ENCODE peak calls at places on chromosomes 7 and 10, in seven cellular contexts. One of them, this sample, is unnamed.

GRCh38 chr10:30819306-30820190 is 190.0 kb upstream of the LYZL2 start:
- DNase-seq in kidney epithelial cell: no peak
- DNase-seq in right atrium auricular region: no peak
- DNase-seq in HCEC 1CT: peak; percentile 79
- DNase-seq in SW480: no peak
- DNase-seq in KBM-7: no peak
- DNase-seq in Caco-2: no peak
- DNase-seq in this sample: no peak

GRCh38 chr10:69629897-69630650 is at the start of gene FAM241B:
- DNase-seq in kidney epithelial cell: no peak
- DNase-seq in right atrium auricular region: peak; percentile 57
- DNase-seq in HCEC 1CT: no peak
- DNase-seq in SW480: peak; percentile 63
- DNase-seq in KBM-7: peak; percentile 20
- DNase-seq in Caco-2: peak; percentile 95
- DNase-seq in this sample: no peak

GRCh38 chr7:17559388-17559787 is 260.9 kb downstream of the AHR start:
- DNase-seq in kidney epithelial cell: no peak
- DNase-seq in right atrium auricular region: no peak
- DNase-seq in HCEC 1CT: peak; percentile 68
- DNase-seq in SW480: no peak
- DNase-seq in KBM-7: no peak
- DNase-seq in Caco-2: no peak
- DNase-seq in this sample: no peak

GRCh38 chr10:79146611-79147130 is 77.9 kb downstream of the ZMIZ1 start:
- DNase-seq in kidney epithelial cell: no peak
- DNase-seq in right atrium auricular region: peak; percentile 93
- DNase-seq in HCEC 1CT: no peak
- DNase-seq in SW480: no peak
- DNase-seq in KBM-7: no peak
- DNase-seq in Caco-2: no peak
- DNase-seq in this sample: no peak

GRCh38 chr7:22601812-22602568 is 102.0 kb upstream of the STEAP1B start:
- DNase-seq in kidney epithelial cell: no peak
- DNase-seq in right atrium auricular region: no peak
- DNase-seq in HCEC 1CT: peak; percentile 64
- DNase-seq in SW480: no peak
- DNase-seq in KBM-7: no peak
- DNase-seq in Caco-2: no peak
- DNase-seq in this sample: no peak

GRCh38 chr7:157228864-157229422 is 90.2 kb downstream of the UBE3C start:
- DNase-seq in kidney epithelial cell: no peak
- DNase-seq in right atrium auricular region: no peak
- DNase-seq in HCEC 1CT: peak; percentile 10
- DNase-seq in SW480: peak; percentile 17
- DNase-seq in KBM-7: peak; percentile 43
- DNase-seq in Caco-2: peak; percentile 53
- DNase-seq in this sample: peak; percentile 68

GRCh38 chr7:52758337-52758736 is 277.1 kb upstream of the POM121L12 start:
- DNase-seq in kidney epithelial cell: no peak
- DNase-seq in right atrium auricular region: no peak
- DNase-seq in HCEC 1CT: no peak
- DNase-seq in SW480: no peak
- DNase-seq in KBM-7: no peak
- DNase-seq in Caco-2: no peak
- DNase-seq in this sample: no peak

GRCh38 chr7:35691827-35692307 is 3.1 kb downstream of the HERPUD2 start:
- DNase-seq in kidney epithelial cell: no peak
- DNase-seq in right atrium auricular region: no peak
- DNase-seq in HCEC 1CT: peak; percentile 35
- DNase-seq in SW480: no peak
- DNase-seq in KBM-7: peak; percentile 65
- DNase-seq in Caco-2: peak; percentile 24
- DNase-seq in this sample: peak; percentile 38

GRCh38 chr10:47225186-47225927 is 74.6 kb upstream of the GDF10 start:
- DNase-seq in kidney epithelial cell: no peak
- DNase-seq in right atrium auricular region: peak; percentile 52
- DNase-seq in HCEC 1CT: no peak
- DNase-seq in SW480: no peak
- DNase-seq in KBM-7: no peak
- DNase-seq in Caco-2: no peak
- DNase-seq in this sample: no peak

GRCh38 chr10:132548106-132548823 is 10.7 kb downstream of the INPP5A start:
- DNase-seq in kidney epithelial cell: no peak
- DNase-seq in right atrium auricular region: no peak
- DNase-seq in HCEC 1CT: no peak
- DNase-seq in SW480: no peak
- DNase-seq in KBM-7: no peak
- DNase-seq in Caco-2: no peak
- DNase-seq in this sample: no peak

GRCh38 chr10:89296227-89296648 is 5.6 kb upstream of the IFIT2 start:
- DNase-seq in kidney epithelial cell: no peak
- DNase-seq in right atrium auricular region: no peak
- DNase-seq in HCEC 1CT: peak; percentile 78
- DNase-seq in SW480: no peak
- DNase-seq in KBM-7: peak; percentile 81
- DNase-seq in Caco-2: no peak
- DNase-seq in this sample: no peak

GRCh38 chr7:1977876-1978441 is 254.8 kb downstream of the MAD1L1 start:
- DNase-seq in kidney epithelial cell: no peak
- DNase-seq in right atrium auricular region: no peak
- DNase-seq in HCEC 1CT: no peak
- DNase-seq in SW480: no peak
- DNase-seq in KBM-7: no peak
- DNase-seq in Caco-2: no peak
- DNase-seq in this sample: no peak

GRCh38 chr7:107643407-107643806 is 17.2 kb upstream of the SLC26A4 start:
- DNase-seq in kidney epithelial cell: no peak
- DNase-seq in right atrium auricular region: no peak
- DNase-seq in HCEC 1CT: peak; percentile 88
- DNase-seq in SW480: peak; percentile 66
- DNase-seq in KBM-7: no peak
- DNase-seq in Caco-2: no peak
- DNase-seq in this sample: no peak

GRCh38 chr7:47088329-47089067 is 493.4 kb downstream of the TNS3 start:
- DNase-seq in kidney epithelial cell: no peak
- DNase-seq in right atrium auricular region: no peak
- DNase-seq in HCEC 1CT: peak; percentile 60
- DNase-seq in SW480: peak; percentile 71
- DNase-seq in KBM-7: peak; percentile 44
- DNase-seq in Caco-2: peak; percentile 61
- DNase-seq in this sample: peak; percentile 78

This sample was measured in Karpas-422.